ENCODE peak calls at places on chromosomes 12 and 14, in four cellular contexts. B is endothelial cell, S is choroid plexus epithelial cell, J is fibroblast of mammary gland. I is an unnamed sample.

GRCh38 chr12:468671-469389 is 9.1 kb downstream of the B4GALNT3 start:
- DNase-seq in S (no peak), B (no peak), J (peak), I (no peak)

GRCh38 chr12:112007945-112008344 is 5.0 kb downstream of the TMEM116 start:
- DNase-seq in J (no peak), B (no peak), S (peak), I (no peak)

GRCh38 chr12:85951823-85952222 is 77.7 kb downstream of the NTS start:
- DNase-seq in J (peak), S (peak), B (no peak), I (no peak)

GRCh38 chr12:114479831-114480230 is 73.9 kb upstream of the TBX5 start:
- DNase-seq in S (no peak), B (no peak), J (no peak), I (no peak)

GRCh38 chr12:28104893-28105864 is 85.1 kb upstream of the CCDC91 start:
- DNase-seq in S (no peak), B (no peak), J (peak), I (no peak)

GRCh38 chr14:23494223-23494622 is 24.7 kb downstream of the NGDN start:
- DNase-seq in S (peak), J (peak), B (no peak), I (no peak)

GRCh38 chr12:3381059-3382047 is 109.7 kb upstream of the PRMT8 start:
- DNase-seq in B (no peak), S (peak), J (peak), I (no peak)

GRCh38 chr12:131505561-131505960 is 205.3 kb upstream of the SFSWAP start:
- DNase-seq in S (no peak), J (no peak), B (no peak), I (no peak)

GRCh38 chr12:9002335-9002734 is 13.0 kb downstream of the KLRG1 start:
- DNase-seq in B (no peak), S (no peak), J (no peak), I (no peak)

GRCh38 chr14:68147331-68147730 is 327.8 kb downstream of the RAD51B start:
- DNase-seq in S (peak), B (no peak), J (peak), I (no peak)

GRCh38 chr12:51393676-51394545 is 2.7 kb upstream of the GALNT6 start:
- DNase-seq in B (no peak), J (peak), S (peak), I (no peak)

GRCh38 chr12:131827961-131828534 is at the start of gene MMP17:
- DNase-seq in B (peak), S (peak), J (peak), I (peak)

GRCh38 chr14:99564256-99564902 is 39.6 kb downstream of the CCDC85C start:
- DNase-seq in S (peak), B (no peak), J (peak), I (no peak)

GRCh38 chr14:47439953-47440352 is 235.5 kb downstream of the MDGA2 start:
- DNase-seq in S (no peak), J (no peak), B (no peak), I (peak)

GRCh38 chr12:69671597-69671996 is 27.5 kb downstream of the BEST3 start:
- DNase-seq in J (no peak), B (no peak), S (no peak), I (no peak)

GRCh38 chr14:24238123-24238522 is 4.3 kb downstream of the TINF2 start:
- DNase-seq in B (no peak), S (no peak), J (no peak), I (no peak)

GRCh38 chr12:105317453-105317852 is 13.0 kb upstream of the C12orf75 start:
- DNase-seq in B (no peak), S (no peak), J (peak), I (no peak)

GRCh38 chr12:66397574-66397973 is 95.3 kb downstream of the HELB start:
- DNase-seq in S (no peak), J (peak), B (no peak), I (no peak)

GRCh38 chr14:39469094-39469710 is 37.0 kb upstream of the FBXO33 start:
- DNase-seq in J (peak), B (peak), S (peak), I (peak)

GRCh38 chr14:45287609-45288008 is 34.6 kb upstream of the MIS18BP1 start:
- DNase-seq in B (no peak), J (no peak), S (peak), I (no peak)

GRCh38 chr12:116903818-116904217 is 6.9 kb upstream of the FBXW8 start:
- DNase-seq in J (no peak), B (no peak), S (no peak), I (no peak)

GRCh38 chr14:34592623-34593022 is 37.3 kb downstream of the SNX6 start:
- DNase-seq in B (no peak), J (no peak), S (no peak), I (no peak)

GRCh38 chr14:57747036-57747435 is 118.9 kb downstream of the SLC35F4 start:
- DNase-seq in S (no peak), J (no peak), B (no peak), I (no peak)

GRCh38 chr14:72665259-72665658 is 228.6 kb downstream of the DPF3 start:
- DNase-seq in J (peak), B (no peak), S (peak), I (no peak)

GRCh38 chr14:72402429-72402772 is 470.2 kb downstream of the RGS6 start:
- DNase-seq in J (no peak), B (no peak), S (no peak), I (no peak)

GRCh38 chr12:48189331-48190125 is 6.1 kb downstream of the CCDC184 start:
- DNase-seq in S (peak), B (peak), J (peak), I (peak)

GRCh38 chr12:111455448-111456320 is 50.0 kb downstream of the SH2B3 start:
- DNase-seq in J (peak), B (no peak), S (peak), I (no peak)

GRCh38 chr14:79584679-79585078 is 626.6 kb downstream of the DIO2 start:
- DNase-seq in S (peak), B (no peak), J (peak), I (no peak)

GRCh38 chr12:6613015-6613775 is 6.0 kb upstream of the CHD4 start:
- DNase-seq in S (peak), J (peak), B (no peak), I (no peak)
- TF ChIP-seq CTCF in S (no peak), J (no peak), B (no peak), I (no peak)

GRCh38 chr14:75993567-75994041 is 8.0 kb downstream of the IFT43 start:
- DNase-seq in B (no peak), S (no peak), J (no peak), I (no peak)
- TF ChIP-seq CTCF in B (no peak), S (no peak), J (no peak), I (no peak)

DNA sequence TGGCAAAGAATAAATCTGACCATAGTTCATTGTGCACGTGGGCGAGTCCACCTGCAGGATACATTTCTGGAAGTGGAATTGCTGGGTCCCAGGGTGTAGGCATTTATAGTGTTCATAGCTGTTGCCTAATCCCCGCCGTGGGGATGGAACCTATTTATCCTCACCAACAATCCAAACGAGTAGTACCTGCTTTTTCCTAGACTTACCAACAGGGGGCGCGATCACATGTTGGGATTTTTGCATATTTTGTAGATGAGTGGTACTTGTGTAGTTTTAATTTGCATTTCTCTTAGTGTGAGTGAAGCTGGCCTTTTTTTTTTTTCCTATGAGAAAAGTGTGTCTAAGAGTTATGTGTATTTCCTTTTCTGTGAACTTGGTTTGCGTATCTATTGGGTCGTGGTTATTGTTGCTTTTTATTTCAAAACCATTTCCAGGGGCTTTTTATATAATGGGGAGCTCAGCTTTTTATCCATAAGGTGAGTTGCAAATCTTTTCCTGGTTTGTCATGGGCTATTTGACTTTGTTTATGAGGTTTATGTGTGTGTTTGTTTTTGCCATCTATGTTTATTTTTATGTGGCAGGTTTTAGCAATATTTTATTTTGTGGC is 67.2 kb downstream of the CCDC92 start:
- DNase-seq in S (peak), J (peak), B (peak), I (peak)
- TF ChIP-seq CTCF in S (peak), J (peak), B (peak), I (peak)

DNA sequence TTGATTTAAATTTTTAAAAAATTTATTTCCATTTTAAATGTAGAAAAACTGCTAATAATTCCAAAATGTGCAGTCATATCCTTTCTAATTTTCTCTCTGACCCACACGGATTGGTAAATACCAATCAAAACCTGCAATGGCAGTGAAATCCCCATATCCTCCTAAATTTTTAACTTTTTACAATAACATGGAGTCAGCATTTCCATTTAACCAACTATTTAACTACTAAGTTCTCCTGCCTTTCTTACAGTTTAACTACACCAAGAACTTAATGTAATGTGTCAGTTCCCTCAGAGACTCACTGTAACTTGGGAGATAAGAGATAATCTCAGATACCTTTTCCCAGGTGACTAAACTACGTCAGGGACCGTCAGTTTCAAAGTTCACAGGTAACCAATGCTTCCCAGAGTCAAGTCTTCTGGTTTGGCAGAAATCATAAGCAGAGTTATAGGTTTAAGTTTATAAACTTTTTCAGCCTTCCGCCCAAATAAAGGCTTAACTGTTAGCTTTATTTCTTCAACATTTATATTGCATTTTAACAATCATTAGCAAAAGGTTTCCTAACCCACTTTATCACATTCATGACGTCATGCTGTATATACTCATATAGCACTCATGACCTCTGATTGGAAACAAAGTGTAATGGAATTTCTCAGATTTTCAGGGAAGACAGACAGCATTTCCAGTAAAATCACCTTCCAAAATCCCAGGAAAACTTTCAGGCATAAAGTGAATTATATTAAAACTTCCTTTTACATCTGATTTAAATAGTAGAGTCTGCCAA is 7.6 kb downstream of the KRAS start:
- DNase-seq in S (no peak), J (peak), B (no peak), I (no peak)
- TF ChIP-seq CTCF in S (no peak), J (no peak), B (no peak), I (no peak)

I was measured in glutamatergic neuron.